ENCODE peak calls at places on chromosome 6, in four cellular contexts. One of them, this sample, is unnamed. For H3K4me1, the result is how much of the 10 kb centered on the place peaks cover.

GRCh38 chr6:39769012-39769411 is 23.2 kb upstream of the DAAM2 start:
- DNase-seq in neuronal stem cell: no peak
- DNase-seq in psoas muscle: no peak
- DNase-seq in heart left ventricle: no peak
- DNase-seq in this sample: no peak

GRCh38 chr6:26020291-26020982 is 57.8 kb downstream of the TRIM38 start:
- DNase-seq in neuronal stem cell: peak
- DNase-seq in heart left ventricle: peak
- DNase-seq in psoas muscle: peak
- DNase-seq in this sample: peak

GRCh38 chr6:76707630-76708029 is 635.2 kb upstream of the IMPG1 start:
- DNase-seq in neuronal stem cell: no peak
- DNase-seq in heart left ventricle: no peak
- DNase-seq in psoas muscle: no peak
- DNase-seq in this sample: no peak

GRCh38 chr6:66986940-66987339 is 1279.9 kb upstream of the EYS start:
- DNase-seq in psoas muscle: no peak
- DNase-seq in neuronal stem cell: no peak
- DNase-seq in heart left ventricle: no peak
- DNase-seq in this sample: no peak

GRCh38 chr6:90388395-90388794 is 91.8 kb upstream of the BACH2 start:
- DNase-seq in neuronal stem cell: no peak
- DNase-seq in psoas muscle: no peak
- DNase-seq in heart left ventricle: no peak
- DNase-seq in this sample: no peak

GRCh38 chr6:26328265-26328844 is 36.6 kb upstream of the BTN3A2 start:
- DNase-seq in psoas muscle: no peak
- DNase-seq in heart left ventricle: no peak
- DNase-seq in neuronal stem cell: no peak
- DNase-seq in this sample: no peak

GRCh38 chr6:135438907-135439535 is 58.5 kb downstream of the AHI1 start:
- DNase-seq in heart left ventricle: no peak
- DNase-seq in psoas muscle: no peak
- DNase-seq in neuronal stem cell: no peak
- DNase-seq in this sample: no peak

GRCh38 chr6:42745083-42745637 is 743 bp downstream of the TBCC start:
- DNase-seq in heart left ventricle: peak
- DNase-seq in neuronal stem cell: peak
- DNase-seq in psoas muscle: peak
- DNase-seq in this sample: no peak

GRCh38 chr6:108966236-108966635 is 118.0 kb downstream of the ARMC2 start:
- DNase-seq in psoas muscle: no peak
- DNase-seq in neuronal stem cell: no peak
- DNase-seq in heart left ventricle: no peak
- DNase-seq in this sample: no peak

GRCh38 chr6:134882426-134883038 is 67.4 kb downstream of the ALDH8A1 start:
- DNase-seq in heart left ventricle: no peak
- DNase-seq in psoas muscle: peak
- DNase-seq in neuronal stem cell: peak
- DNase-seq in this sample: no peak

GRCh38 chr6:110351546-110351945 is 6.6 kb downstream of the METTL24 start:
- DNase-seq in heart left ventricle: no peak
- DNase-seq in neuronal stem cell: no peak
- DNase-seq in psoas muscle: no peak
- DNase-seq in this sample: no peak

GRCh38 chr6:110355727-110356126 is 2.4 kb downstream of the METTL24 start:
- DNase-seq in heart left ventricle: no peak
- DNase-seq in psoas muscle: no peak
- DNase-seq in neuronal stem cell: no peak
- DNase-seq in this sample: no peak

GRCh38 chr6:110352603-110353303 is 5.4 kb downstream of the METTL24 start:
- DNase-seq in psoas muscle: no peak
- DNase-seq in heart left ventricle: no peak
- DNase-seq in neuronal stem cell: no peak
- DNase-seq in this sample: no peak

GRCh38 chr6:110355031-110355430 is 3.1 kb downstream of the METTL24 start:
- DNase-seq in neuronal stem cell: peak
- DNase-seq in heart left ventricle: no peak
- DNase-seq in psoas muscle: no peak
- DNase-seq in this sample: no peak

GRCh38 chr6:110353420-110353819 is 4.7 kb downstream of the METTL24 start:
- DNase-seq in heart left ventricle: no peak
- DNase-seq in psoas muscle: no peak
- DNase-seq in neuronal stem cell: no peak
- DNase-seq in this sample: no peak
- H3K4me1 ChIP-seq in heart left ventricle: under half
- H3K4me1 ChIP-seq in psoas muscle: under half
- H3K4me1 ChIP-seq in neuronal stem cell: half or more
- H3K4me1 ChIP-seq in this sample: under half

DNA sequence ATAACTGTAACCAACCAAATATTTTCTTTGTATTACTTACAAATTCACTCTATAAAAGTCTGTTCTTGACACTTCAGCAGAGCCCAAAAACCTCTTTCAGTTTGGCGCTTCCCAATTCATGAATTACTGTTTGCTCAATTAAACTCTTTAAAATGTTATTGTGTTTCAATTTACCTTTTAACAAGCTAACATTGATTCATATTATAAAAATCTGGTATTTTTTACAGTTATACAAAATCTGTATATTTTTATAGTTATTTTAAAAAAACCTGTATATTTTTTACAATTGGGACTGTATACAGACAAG is 75.3 kb upstream of the E2F3 start:
- DNase-seq in psoas muscle: no peak
- DNase-seq in heart left ventricle: no peak
- DNase-seq in neuronal stem cell: no peak
- DNase-seq in this sample: no peak
- H3K4me1 ChIP-seq in psoas muscle: under half
- H3K4me1 ChIP-seq in heart left ventricle: under half
- H3K4me1 ChIP-seq in neuronal stem cell: under half
- H3K4me1 ChIP-seq in this sample: under half

GRCh38 chr6:156953478-156954146 is 176.4 kb downstream of the ARID1B start:
- DNase-seq in psoas muscle: no peak
- DNase-seq in neuronal stem cell: peak
- DNase-seq in heart left ventricle: no peak
- DNase-seq in this sample: no peak
- H3K4me1 ChIP-seq in psoas muscle: half or more
- H3K4me1 ChIP-seq in neuronal stem cell: under half
- H3K4me1 ChIP-seq in heart left ventricle: half or more
- H3K4me1 ChIP-seq in this sample: half or more

DNA sequence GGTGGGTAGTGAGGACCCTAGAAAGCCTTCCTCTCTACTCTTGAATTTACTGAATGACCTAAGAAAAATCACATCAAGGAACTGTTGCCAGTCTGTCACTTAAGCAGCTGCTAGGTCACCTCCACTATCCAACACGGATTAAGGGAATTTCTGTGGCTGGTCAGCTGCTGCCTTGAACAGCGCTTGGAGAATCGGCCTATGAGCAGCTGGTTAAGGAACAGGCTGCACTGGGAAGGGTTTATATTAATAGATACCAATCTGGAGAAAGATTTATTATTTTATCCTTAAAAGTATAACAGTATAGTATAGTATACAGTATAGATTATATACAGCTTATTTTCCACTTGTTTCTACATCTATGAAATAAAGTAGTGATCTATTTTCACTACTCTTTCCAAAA is 6.5 kb downstream of the PTPRK start:
- DNase-seq in psoas muscle: no peak
- DNase-seq in neuronal stem cell: no peak
- DNase-seq in heart left ventricle: no peak
- DNase-seq in this sample: no peak
- H3K4me1 ChIP-seq in psoas muscle: under half
- H3K4me1 ChIP-seq in neuronal stem cell: under half
- H3K4me1 ChIP-seq in heart left ventricle: under half
- H3K4me1 ChIP-seq in this sample: half or more

GRCh38 chr6:37027036-37027720 is 21.7 kb downstream of the FGD2 start:
- DNase-seq in heart left ventricle: no peak
- DNase-seq in psoas muscle: no peak
- DNase-seq in neuronal stem cell: no peak
- DNase-seq in this sample: no peak

GRCh38 chr6:37027811-37028469 is 22.5 kb downstream of the FGD2 start:
- DNase-seq in heart left ventricle: no peak
- DNase-seq in psoas muscle: no peak
- DNase-seq in neuronal stem cell: no peak
- DNase-seq in this sample: no peak

GRCh38 chr6:37022135-37022863 is 16.8 kb downstream of the FGD2 start:
- DNase-seq in neuronal stem cell: no peak
- DNase-seq in heart left ventricle: no peak
- DNase-seq in psoas muscle: no peak
- DNase-seq in this sample: no peak

GRCh38 chr6:37024665-37025337 is 19.3 kb downstream of the FGD2 start:
- DNase-seq in heart left ventricle: no peak
- DNase-seq in psoas muscle: no peak
- DNase-seq in neuronal stem cell: no peak
- DNase-seq in this sample: peak

GRCh38 chr6:37025621-37026466 is 20.4 kb downstream of the FGD2 start:
- DNase-seq in neuronal stem cell: no peak
- DNase-seq in heart left ventricle: no peak
- DNase-seq in psoas muscle: no peak
- DNase-seq in this sample: no peak
- H3K4me1 ChIP-seq in neuronal stem cell: under half
- H3K4me1 ChIP-seq in heart left ventricle: under half
- H3K4me1 ChIP-seq in psoas muscle: under half
- H3K4me1 ChIP-seq in this sample: under half

GRCh38 chr6:43749461-43749860 is 20.6 kb upstream of the VEGFA start:
- DNase-seq in heart left ventricle: no peak
- DNase-seq in neuronal stem cell: no peak
- DNase-seq in psoas muscle: no peak
- DNase-seq in this sample: peak

GRCh38 chr6:43746071-43746470 is 23.9 kb upstream of the VEGFA start:
- DNase-seq in neuronal stem cell: no peak
- DNase-seq in psoas muscle: no peak
- DNase-seq in heart left ventricle: no peak
- DNase-seq in this sample: no peak

GRCh38 chr6:43746613-43747101 is 23.4 kb upstream of the VEGFA start:
- DNase-seq in heart left ventricle: no peak
- DNase-seq in neuronal stem cell: no peak
- DNase-seq in psoas muscle: no peak
- DNase-seq in this sample: peak

GRCh38 chr6:43748765-43749164 is 21.2 kb upstream of the VEGFA start:
- DNase-seq in heart left ventricle: no peak
- DNase-seq in neuronal stem cell: no peak
- DNase-seq in psoas muscle: no peak
- DNase-seq in this sample: peak

DNA sequence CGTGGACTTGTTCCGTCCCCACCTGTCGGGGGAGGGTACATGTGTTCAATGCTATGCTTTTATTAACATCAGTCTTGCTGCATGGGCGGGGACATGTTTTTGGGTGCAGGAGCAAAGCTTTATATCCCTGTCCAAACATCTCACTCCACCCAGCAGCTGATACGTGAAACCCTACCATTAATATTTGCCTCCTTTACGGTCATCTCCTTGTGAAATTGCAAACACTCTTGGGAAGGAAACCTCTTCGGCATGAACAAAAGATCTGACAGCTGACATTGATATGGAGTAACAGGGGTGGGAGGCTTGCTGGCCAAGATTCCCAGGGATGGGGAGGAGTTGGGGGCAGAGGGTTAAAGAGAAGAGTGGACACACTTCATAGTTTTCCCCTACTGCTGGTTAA is 22.3 kb upstream of the VEGFA start:
- DNase-seq in psoas muscle: no peak
- DNase-seq in neuronal stem cell: no peak
- DNase-seq in heart left ventricle: no peak
- DNase-seq in this sample: peak
- H3K4me1 ChIP-seq in psoas muscle: under half
- H3K4me1 ChIP-seq in neuronal stem cell: under half
- H3K4me1 ChIP-seq in heart left ventricle: under half
- H3K4me1 ChIP-seq in this sample: under half

GRCh38 chr6:163531122-163531521 is 116.6 kb downstream of the QKI start:
- DNase-seq in neuronal stem cell: no peak
- DNase-seq in psoas muscle: no peak
- DNase-seq in heart left ventricle: no peak
- DNase-seq in this sample: no peak

GRCh38 chr6:163532526-163533078 is 118.1 kb downstream of the QKI start:
- DNase-seq in psoas muscle: no peak
- DNase-seq in heart left ventricle: no peak
- DNase-seq in neuronal stem cell: no peak
- DNase-seq in this sample: no peak

GRCh38 chr6:163536770-163537169 is 122.3 kb downstream of the QKI start:
- DNase-seq in heart left ventricle: no peak
- DNase-seq in psoas muscle: no peak
- DNase-seq in neuronal stem cell: no peak
- DNase-seq in this sample: no peak

GRCh38 chr6:163530406-163530805 is 115.9 kb downstream of the QKI start:
- DNase-seq in neuronal stem cell: no peak
- DNase-seq in heart left ventricle: no peak
- DNase-seq in psoas muscle: no peak
- DNase-seq in this sample: no peak

DNA sequence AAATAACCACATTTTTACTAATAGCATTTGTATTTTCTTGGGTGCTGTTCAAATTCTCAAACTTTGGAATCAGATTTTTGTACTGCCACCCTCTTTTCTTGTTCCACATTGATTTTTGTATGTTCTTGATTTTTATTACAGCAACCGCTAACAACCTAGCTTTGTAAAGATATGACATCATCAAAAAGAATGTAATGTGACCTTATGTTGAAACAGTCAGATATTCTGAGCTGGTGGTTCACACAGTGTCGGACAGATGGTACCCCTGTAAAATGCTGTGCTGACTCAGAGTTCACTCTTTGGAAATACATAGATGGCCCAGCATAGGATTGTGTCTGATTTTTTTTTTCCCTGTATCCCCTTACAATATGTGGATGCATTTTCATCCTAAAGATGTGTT is 118.9 kb downstream of the QKI start:
- DNase-seq in heart left ventricle: no peak
- DNase-seq in psoas muscle: no peak
- DNase-seq in neuronal stem cell: no peak
- DNase-seq in this sample: no peak
- H3K4me1 ChIP-seq in heart left ventricle: half or more
- H3K4me1 ChIP-seq in psoas muscle: half or more
- H3K4me1 ChIP-seq in neuronal stem cell: under half
- H3K4me1 ChIP-seq in this sample: half or more

This sample was measured in RWPE2.